ENCODE peak calls at places on chromosome 19, in ten cellular contexts. Z, B, X, S, D, P, F, E, G and L are unnamed samples.

GRCh38 chr19:4717191-4717965 is 6.3 kb downstream of the DPP9 start:
- DNase-seq in S (peak; percentile 53), D (no peak), Z (no peak), X (peak; percentile 45), P (no peak), G (no peak), E (no peak), B (no peak), F (no peak), L (no peak)

GRCh38 chr19:16609511-16609910 is 18.5 kb downstream of the MED26 start:
- DNase-seq in D (no peak), E (no peak), P (no peak), S (no peak), F (no peak), Z (no peak), G (no peak), X (no peak), B (no peak), L (peak; percentile 94)

GRCh38 chr19:3095375-3096191 is 1.4 kb downstream of the GNA11 start:
- DNase-seq in D (no peak), Z (no peak), E (no peak), S (no peak), F (peak; percentile 95), X (no peak), G (peak; percentile 63), B (peak; percentile 52), P (no peak), L (peak; percentile 72)

GRCh38 chr19:367963-368623 is 23.5 kb upstream of the MIER2 start:
- DNase-seq in Z (no peak), D (no peak), E (peak; percentile 62), F (peak; percentile 27), X (no peak), G (no peak), P (no peak), S (no peak), B (no peak), L (no peak)

GRCh38 chr19:13938361-13939027 is at the start of gene PODNL1:
- DNase-seq in G (no peak), B (no peak), Z (peak; percentile 51), F (no peak), P (no peak), E (no peak), X (peak; percentile 64), D (no peak), S (peak; percentile 58), L (no peak)

GRCh38 chr19:45881909-45882528 is 3.9 kb downstream of the IRF2BP1 start:
- DNase-seq in X (no peak), P (no peak), D (no peak), Z (no peak), S (no peak), E (no peak), B (no peak), G (peak; percentile 86), F (peak; percentile 91), L (no peak)

GRCh38 chr19:8209965-8210659 is 942 bp downstream of the CERS4 start:
- DNase-seq in S (no peak), D (no peak), G (no peak), Z (no peak), P (no peak), F (peak; percentile 81), E (no peak), X (no peak), B (no peak), L (no peak)

GRCh38 chr19:3275068-3275582 is 50.7 kb downstream of the CELF5 start:
- DNase-seq in F (no peak), Z (no peak), X (no peak), G (no peak), E (no peak), B (peak; percentile 69), D (no peak), P (no peak), S (no peak), L (peak; percentile 48)

GRCh38 chr19:1849132-1849474 is 820 bp upstream of the REXO1 start:
- DNase-seq in Z (no peak), S (no peak), E (no peak), P (no peak), F (no peak), G (no peak), X (no peak), D (no peak), B (no peak), L (no peak)

GRCh38 chr19:1847348-1847683 is 967 bp downstream of the REXO1 start:
- DNase-seq in F (no peak), X (no peak), P (no peak), Z (no peak), D (no peak), E (no peak), G (no peak), S (no peak), B (no peak), L (no peak)

GRCh38 chr19:1847684-1848398 is 442 bp downstream of the REXO1 start:
- DNase-seq in P (peak; percentile 40), Z (no peak), E (no peak), S (no peak), D (peak; percentile 18), F (peak; percentile 80), G (peak; percentile 63), X (peak; percentile 57), B (no peak), L (peak; percentile 59)

GRCh38 chr19:1849999-1850398 is 1.7 kb upstream of the REXO1 start:
- DNase-seq in Z (no peak), E (no peak), P (no peak), D (no peak), S (no peak), X (no peak), G (no peak), F (no peak), B (no peak), L (no peak)

DNA sequence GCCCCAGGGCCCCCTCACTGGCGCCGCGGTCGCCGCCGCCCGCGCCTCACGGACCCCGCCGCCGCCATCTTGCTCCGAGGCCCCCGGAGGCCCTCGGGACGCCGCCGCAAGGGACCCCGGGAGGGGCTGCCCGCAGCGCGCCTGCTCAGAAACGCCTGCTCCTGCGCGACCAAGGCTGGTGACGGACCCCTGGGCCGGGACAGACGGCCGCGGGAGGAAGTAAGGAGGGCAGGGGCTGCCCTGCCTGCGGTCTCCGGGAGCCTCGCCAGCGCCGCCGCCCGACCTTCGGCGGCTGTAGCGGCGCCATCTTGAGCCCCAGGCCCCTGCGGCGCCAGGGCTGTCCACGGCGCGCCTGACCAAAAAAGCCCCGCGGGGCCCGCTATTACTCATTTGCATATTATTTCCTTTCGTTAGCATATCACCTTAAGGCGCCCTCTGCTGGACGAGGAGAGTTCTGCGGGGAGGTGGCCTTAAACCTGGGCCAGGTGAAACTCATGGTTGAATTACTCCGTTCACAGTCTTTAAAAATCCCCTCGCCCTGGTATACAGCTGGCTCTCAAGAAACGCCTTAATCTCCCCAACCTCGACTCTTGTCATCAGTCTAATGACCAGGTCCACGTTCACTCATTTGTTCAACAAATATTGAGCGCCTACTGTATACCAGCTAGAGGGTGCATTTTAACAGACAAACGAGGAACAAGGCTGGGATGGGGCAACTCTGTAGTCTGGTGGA is at the start of gene REXO1:
- DNase-seq in X (peak; percentile 93), G (peak; percentile 99), E (peak; percentile 99), D (peak; percentile 96), P (peak; percentile 96), B (peak; percentile 98), Z (peak; percentile 66), S (peak; percentile 98), F (peak; percentile 99), L (peak; percentile 97)
- H3K4me3 ChIP-seq in X (peak within 1 kb of the TSS; percentile 92), G (peak within 1 kb of the TSS; percentile 100), E (peak within 1 kb of the TSS; percentile 91), D (peak within 1 kb of the TSS; percentile 66), P (peak within 1 kb of the TSS; percentile 88), B (peak within 1 kb of the TSS; percentile 99), Z (peak within 1 kb of the TSS; percentile 97), S (peak within 1 kb of the TSS; percentile 89), F (peak within 1 kb of the TSS; percentile 89), L (peak within 1 kb of the TSS; percentile 91)

DNA sequence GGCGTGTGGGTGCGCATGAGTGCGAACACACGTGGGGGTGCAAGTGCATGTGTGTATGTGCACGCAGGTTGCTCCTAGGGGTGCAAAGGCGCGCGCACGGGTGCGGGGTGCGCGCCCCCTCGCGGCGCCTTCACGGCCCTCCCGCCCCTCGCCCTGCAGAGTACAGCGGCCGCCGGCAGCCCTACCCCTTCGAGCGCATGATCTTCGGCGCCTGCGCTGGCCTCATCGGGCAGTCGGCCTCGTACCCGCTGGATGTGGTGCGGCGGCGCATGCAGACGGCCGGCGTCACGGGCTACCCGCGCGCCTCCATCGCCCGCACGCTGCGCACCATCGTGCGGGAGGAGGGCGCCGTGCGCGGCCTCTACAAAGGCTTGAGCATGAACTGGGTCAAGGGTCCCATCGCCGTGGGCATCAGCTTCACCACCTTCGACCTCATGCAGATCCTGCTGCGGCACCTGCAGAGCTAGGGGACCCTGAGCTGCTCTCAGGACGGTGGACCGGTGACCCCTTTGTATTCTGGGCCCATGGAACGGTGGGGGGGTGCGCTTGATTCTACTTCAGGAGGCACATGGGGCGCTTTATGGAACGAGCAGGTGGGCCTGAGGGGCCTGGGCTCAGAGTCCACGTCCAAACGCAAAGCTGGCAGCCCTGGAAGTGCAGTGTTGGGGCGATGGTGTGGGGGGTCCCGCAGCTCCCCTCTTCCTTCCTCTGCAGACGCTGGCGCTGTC is 27.7 kb downstream of the TMEM161A start:
- DNase-seq in P (no peak), G (no peak), S (no peak), B (no peak), Z (no peak), X (no peak), F (peak; percentile 83), D (no peak), E (no peak), L (no peak)
- H3K4me3 ChIP-seq in P (no peak overlapping the region), G (no peak overlapping the region), S (no peak overlapping the region), B (no peak overlapping the region), Z (no peak overlapping the region), X (no peak overlapping the region), F (no peak overlapping the region), D (no peak overlapping the region), E (no peak overlapping the region), L (no peak overlapping the region)

GRCh38 chr19:55370305-55370988 is at the start of gene IL11:
- DNase-seq in G (no peak), S (no peak), E (no peak), D (no peak), Z (no peak), F (peak; percentile 70), X (no peak), P (no peak), B (no peak), L (no peak)
- H3K4me3 ChIP-seq in G (peak within 1 kb of the TSS; percentile 17), S (peak within 1 kb of the TSS; percentile 39), E (no peak within 1 kb of the TSS), D (no peak within 1 kb of the TSS), Z (peak within 1 kb of the TSS; percentile 67), F (peak within 1 kb of the TSS; percentile 49), X (peak within 1 kb of the TSS; percentile 59), P (peak within 1 kb of the TSS; percentile 28), B (peak within 1 kb of the TSS; percentile 40), L (peak within 1 kb of the TSS; percentile 31)

GRCh38 chr19:41327076-41327475 is 17.1 kb downstream of the CCDC97 start:
- DNase-seq in X (no peak), E (no peak), Z (no peak), S (no peak), P (no peak), D (no peak), G (no peak), F (peak; percentile 54), B (no peak), L (no peak)

GRCh38 chr19:41327499-41328156 is 17.7 kb downstream of the CCDC97 start:
- DNase-seq in F (peak; percentile 76), P (peak; percentile 82), E (peak; percentile 96), D (no peak), S (no peak), X (peak; percentile 39), B (no peak), G (peak; percentile 81), Z (no peak), L (no peak)

GRCh38 chr19:41324921-41325639 is 15.1 kb downstream of the CCDC97 start:
- DNase-seq in S (no peak), B (no peak), E (peak; percentile 93), P (peak; percentile 74), D (peak; percentile 80), X (peak; percentile 88), G (peak; percentile 50), Z (peak; percentile 66), F (peak; percentile 99), L (no peak)

GRCh38 chr19:41325640-41325946 is 15.6 kb downstream of the CCDC97 start:
- DNase-seq in X (no peak), B (no peak), Z (no peak), D (no peak), E (no peak), G (no peak), F (no peak), P (no peak), S (no peak), L (no peak)

DNA sequence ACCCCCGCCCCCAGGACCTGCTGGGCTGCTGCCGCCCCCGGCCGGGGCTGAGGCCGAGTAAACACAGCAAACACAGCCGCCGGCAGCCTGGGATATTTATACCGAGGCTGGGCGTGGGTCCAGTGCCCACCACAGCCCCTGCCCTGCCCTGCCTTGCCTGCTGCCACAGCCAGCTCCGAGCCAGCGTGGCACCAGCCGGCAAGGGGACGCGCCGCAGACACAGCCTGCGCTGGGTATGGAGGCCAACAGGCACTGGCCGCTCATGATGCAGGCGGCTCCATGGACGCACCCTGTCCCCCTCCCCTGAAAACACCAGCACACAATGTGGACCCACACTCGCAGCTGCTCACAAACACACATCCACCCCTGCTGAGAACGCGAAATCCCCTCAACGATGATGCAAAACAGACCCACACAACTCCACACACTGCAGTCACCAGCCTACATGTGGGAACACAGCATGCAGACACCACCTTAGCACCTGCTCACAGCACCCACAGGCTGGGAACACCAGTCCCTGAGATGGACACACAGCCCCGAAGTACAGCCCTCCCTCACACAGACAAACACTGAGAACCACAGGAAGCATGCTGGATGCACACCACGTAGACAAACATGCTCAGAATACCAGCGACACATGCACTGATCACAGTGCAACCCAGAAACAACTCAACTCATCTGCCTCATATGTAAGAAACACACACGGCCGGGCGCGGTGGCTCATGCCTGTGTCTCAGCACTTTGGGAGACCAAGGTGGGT is 16.2 kb downstream of the CCDC97 start:
- DNase-seq in E (no peak), B (no peak), X (peak; percentile 62), P (no peak), D (no peak), S (no peak), G (no peak), F (peak; percentile 84), Z (no peak), L (no peak)
- H3K4me3 ChIP-seq in E (no peak overlapping the region), B (no peak overlapping the region), X (peak overlapping the region; percentile 6), P (peak overlapping the region; percentile 53), D (peak overlapping the region; percentile 10), S (peak overlapping the region; percentile 33), G (no peak overlapping the region), F (peak overlapping the region; percentile 69), Z (no peak overlapping the region), L (no peak overlapping the region)